ENCODE peak calls at places on chromosomes 4 and X, in four cellular contexts. U, Y, A and J are unnamed samples.

GRCh38 chr4:156193800-156194199 is 240.1 kb upstream of the CTSO start:
- DNase-seq in U (no peak), Y (no peak), A (no peak), J (peak; percentile 51)

GRCh38 chr4:19739101-19739651 is 512.5 kb upstream of the SLIT2 start:
- DNase-seq in U (no peak), Y (no peak), A (no peak), J (peak; percentile 76)

GRCh38 chr4:153940916-153941315 is 152.0 kb upstream of the SFRP2 start:
- DNase-seq in U (no peak), Y (no peak), A (no peak), J (no peak)

GRCh38 chr4:145933134-145933533 is 5.5 kb downstream of the ZNF827 start:
- DNase-seq in U (no peak), Y (no peak), A (no peak), J (no peak)

GRCh38 chrX:130105226-130105625 is 5.1 kb downstream of the ELF4 start:
- DNase-seq in U (no peak), Y (no peak), A (no peak), J (no peak)

GRCh38 chr4:104490770-104491395 is 3.8 kb downstream of the CXXC4 start:
- DNase-seq in U (peak; percentile 25), Y (peak; percentile 80), A (peak; percentile 78), J (no peak)

GRCh38 chrX:45324941-45325340 is 124.3 kb upstream of the DIPK2B start:
- DNase-seq in U (no peak), Y (no peak), A (no peak), J (no peak)

GRCh38 chr4:78560296-78560963 is 8.9 kb downstream of the ANXA3 start:
- DNase-seq in U (no peak), Y (no peak), A (no peak), J (peak; percentile 52)

GRCh38 chr4:10765386-10765785 is 80.8 kb upstream of the CLNK start:
- DNase-seq in U (no peak), Y (no peak), A (no peak), J (no peak)

GRCh38 chr4:25252230-25253071 is 18.6 kb downstream of the PI4K2B start:
- DNase-seq in U (no peak), Y (no peak), A (no peak), J (no peak)

GRCh38 chr4:95165926-95166524 is 382.7 kb downstream of the UNC5C start:
- DNase-seq in U (no peak), Y (no peak), A (no peak), J (peak; percentile 33)

GRCh38 chr4:185479507-185479971 is 8.0 kb upstream of the CCDC110 start:
- DNase-seq in U (no peak), Y (no peak), A (no peak), J (no peak)

GRCh38 chr4:74423101-74423500 is 21.8 kb upstream of the AREG start:
- DNase-seq in U (no peak), Y (no peak), A (peak; percentile 51), J (peak; percentile 34)

GRCh38 chr4:111537861-111538260 is 607.4 kb upstream of the FAM241A start:
- DNase-seq in U (no peak), Y (no peak), A (no peak), J (peak; percentile 8)

GRCh38 chr4:38647096-38647819 is 16.7 kb upstream of the KLF3 start:
- DNase-seq in U (no peak), Y (no peak), A (no peak), J (no peak)

GRCh38 chr4:8289151-8289750 is 19.7 kb downstream of the HTRA3 start:
- DNase-seq in U (no peak), Y (peak; percentile 23), A (no peak), J (no peak)

GRCh38 chr4:6437682-6438264 is 34.6 kb downstream of the PPP2R2C start:
- DNase-seq in U (no peak), Y (no peak), A (no peak), J (no peak)

GRCh38 chrX:134692990-134693389 is 34.7 kb upstream of the PLAC1 start:
- DNase-seq in U (no peak), Y (no peak), A (no peak), J (no peak)

GRCh38 chrX:50813843-50814661 is at the start of gene SHROOM4:
- DNase-seq in U (peak; percentile 53), Y (peak; percentile 66), A (peak; percentile 48), J (no peak)

GRCh38 chr4:149796381-149796780 is 19.3 kb downstream of the IQCM start:
- DNase-seq in U (no peak), Y (no peak), A (no peak), J (no peak)

GRCh38 chrX:124217289-124218251 is 114.9 kb upstream of the TEX13D start:
- DNase-seq in U (no peak), Y (no peak), A (peak; percentile 76), J (no peak)

GRCh38 chr4:165131247-165131832 is 18.7 kb upstream of the TMEM192 start:
- DNase-seq in U (peak; percentile 1), Y (no peak), A (peak; percentile 87), J (peak; percentile 21)

GRCh38 chrX:72095370-72095769 is 36.3 kb downstream of the RTL5 start:
- DNase-seq in U (no peak), Y (no peak), A (no peak), J (no peak)

GRCh38 chrX:136574548-136574947 is 42.5 kb downstream of the VGLL1 start:
- DNase-seq in U (no peak), Y (no peak), A (no peak), J (no peak)

GRCh38 chr4:145804134-145804533 is 124.2 kb downstream of the C4orf51 start:
- DNase-seq in U (no peak), Y (no peak), A (no peak), J (peak; percentile 84)

GRCh38 chr4:8303485-8304281 is 34.1 kb downstream of the HTRA3 start:
- DNase-seq in U (no peak), Y (no peak), A (peak; percentile 13), J (peak; percentile 78)

DNA sequence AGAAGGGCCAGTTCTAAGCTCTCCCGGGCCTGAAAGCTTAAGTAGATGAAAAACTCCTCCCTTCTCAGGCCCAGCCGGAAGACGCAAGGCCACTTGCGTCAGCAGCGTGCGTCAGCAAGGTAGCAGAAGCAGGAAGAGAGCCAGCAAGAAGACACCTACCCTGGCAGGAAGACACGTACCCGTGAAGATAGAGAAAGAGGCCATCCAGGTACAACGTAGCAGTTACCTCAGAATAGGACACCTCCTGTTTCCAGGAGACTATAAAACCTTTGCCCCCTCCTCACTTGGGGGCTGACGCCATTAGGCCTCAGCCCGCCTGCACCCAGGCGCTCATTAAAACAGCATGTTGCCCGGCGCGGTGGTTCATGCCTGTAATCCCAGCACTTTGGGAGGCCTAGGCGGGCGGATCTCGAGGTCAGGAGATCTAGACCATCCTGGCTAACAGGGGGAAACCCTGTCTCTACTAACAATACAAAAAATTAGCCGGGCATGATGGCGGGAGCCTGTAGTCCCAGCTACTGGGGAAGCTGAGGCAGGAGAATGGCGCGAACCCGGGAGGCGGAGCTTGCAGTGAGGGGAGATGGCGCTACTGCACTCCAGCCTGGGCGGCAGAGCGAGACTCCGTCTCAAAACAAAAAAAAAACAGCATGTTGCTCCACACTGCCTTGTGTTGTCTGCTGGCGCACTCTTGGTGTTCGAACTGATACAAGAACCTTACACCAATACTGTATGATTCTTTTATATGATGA is 242.7 kb upstream of the NWD2 start:
- DNase-seq in U (no peak), Y (no peak), A (no peak), J (no peak)
- H3K27ac ChIP-seq in U (no peak overlapping the region), Y (no peak overlapping the region), A (no peak overlapping the region), J (no peak overlapping the region)

GRCh38 chr4:169313732-169314131 is 43.0 kb upstream of the SH3RF1 start:
- DNase-seq in U (no peak), Y (no peak), A (no peak), J (no peak)
- H3K27ac ChIP-seq in U (no peak overlapping the region), Y (no peak overlapping the region), A (no peak overlapping the region), J (no peak overlapping the region)

GRCh38 chrX:102976290-102976689 is 39.2 kb downstream of the RAB40AL start:
- DNase-seq in U (no peak), Y (no peak), A (no peak), J (no peak)
- H3K27ac ChIP-seq in U (no peak overlapping the region), Y (no peak overlapping the region), A (no peak overlapping the region), J (no peak overlapping the region)

GRCh38 chr4:138175337-138175794 is 66.8 kb downstream of the SLC7A11 start:
- DNase-seq in U (no peak), Y (no peak), A (no peak), J (peak; percentile 24)
- H3K27ac ChIP-seq in U (no peak overlapping the region), Y (no peak overlapping the region), A (no peak overlapping the region), J (no peak overlapping the region)

DNA sequence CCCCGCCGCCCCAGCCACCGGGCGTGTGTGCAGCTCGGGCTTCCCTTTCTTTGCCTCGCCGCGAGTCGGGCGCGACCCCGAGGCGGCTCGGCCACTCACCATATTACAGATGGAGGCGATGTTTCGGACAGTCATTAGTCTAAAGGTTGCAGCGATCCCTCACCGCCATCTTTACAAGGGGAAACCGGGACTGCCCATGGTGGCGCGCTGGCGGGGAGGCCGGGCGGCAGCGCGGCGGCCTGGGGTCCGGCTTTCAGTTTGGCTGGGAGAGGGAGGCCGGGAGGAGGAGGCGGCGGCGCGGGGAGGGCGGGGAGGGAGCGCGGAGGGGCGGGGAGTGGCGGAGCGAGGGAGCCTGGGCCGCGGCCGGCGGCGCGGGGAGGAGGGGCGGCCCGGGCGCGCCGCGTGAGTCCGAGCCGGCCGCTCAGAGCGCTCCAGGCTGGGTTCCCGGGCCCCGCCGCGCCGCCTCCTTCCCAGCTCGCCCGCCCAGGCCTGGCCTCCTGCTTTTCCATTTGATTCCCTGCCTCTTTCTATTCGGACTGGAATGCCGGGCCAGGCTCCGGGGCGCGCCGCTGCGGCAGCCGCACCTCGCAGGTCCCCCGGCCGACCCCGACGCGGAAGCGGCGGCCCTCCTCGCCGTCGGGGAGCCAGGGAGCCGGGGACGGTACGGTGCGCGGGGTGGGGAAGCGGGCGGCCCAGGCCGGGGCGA is at the start of gene USP46:
- DNase-seq in U (peak; percentile 37), Y (peak; percentile 84), A (peak; percentile 82), J (peak; percentile 24)
- H3K27ac ChIP-seq in U (peak within 1 kb of the TSS; percentile 83), Y (peak within 1 kb of the TSS; percentile 95), A (peak within 1 kb of the TSS; percentile 96), J (peak within 1 kb of the TSS; percentile 80)

GRCh38 chr4:3302786-3303444 is 10.1 kb downstream of the RGS12 start:
- DNase-seq in U (no peak), Y (no peak), A (no peak), J (no peak)

GRCh38 chr4:3305610-3306371 is 13.0 kb downstream of the RGS12 start:
- DNase-seq in U (no peak), Y (peak; percentile 32), A (no peak), J (no peak)

GRCh38 chr4:3303445-3303824 is 10.6 kb downstream of the RGS12 start:
- DNase-seq in U (no peak), Y (no peak), A (peak; percentile 43), J (no peak)

GRCh38 chr4:3304831-3305609 is 12.2 kb downstream of the RGS12 start:
- DNase-seq in U (no peak), Y (peak; percentile 37), A (peak; percentile 43), J (no peak)

DNA sequence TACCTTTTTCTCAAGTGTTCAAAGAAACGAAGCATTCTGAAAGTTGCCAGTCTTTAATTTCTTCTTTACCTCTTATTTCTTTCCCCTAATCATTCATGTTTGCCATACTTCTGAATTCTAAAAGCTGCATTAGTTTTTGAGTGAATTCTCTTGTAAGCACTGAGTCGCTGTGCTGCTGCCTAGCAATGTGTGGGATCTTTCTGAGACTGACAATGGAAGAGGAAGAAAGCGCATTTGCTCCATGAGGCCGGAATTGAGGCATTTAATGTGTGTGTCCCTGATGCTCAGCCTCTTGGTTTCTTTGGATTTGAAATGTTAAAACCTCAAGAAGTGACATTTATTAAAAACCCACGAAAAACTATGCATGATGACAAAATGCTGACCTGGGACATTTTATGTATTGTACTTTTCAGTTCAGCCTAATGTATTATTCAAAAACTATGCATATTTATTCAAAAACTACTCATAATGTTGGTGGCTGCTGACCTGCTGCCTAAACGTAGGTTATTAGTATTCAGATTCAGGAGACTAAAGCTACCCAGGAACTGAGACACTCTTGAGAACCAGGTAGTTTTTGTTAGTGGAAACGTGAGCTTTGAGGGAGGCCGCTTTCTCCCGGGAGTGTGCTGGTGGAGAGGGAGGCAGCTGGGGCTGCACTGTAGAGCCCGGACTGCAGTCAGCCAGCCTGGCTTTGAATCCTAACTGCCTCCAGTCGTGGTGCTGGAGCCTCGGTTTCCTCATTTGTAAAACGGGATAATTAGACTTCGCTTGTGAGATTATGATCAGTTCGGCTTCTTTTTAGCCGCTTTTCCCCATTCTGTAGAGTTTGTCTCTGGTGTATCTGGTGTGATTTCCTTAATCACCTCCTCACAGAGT is 11.3 kb downstream of the RGS12 start:
- DNase-seq in U (no peak), Y (no peak), A (peak; percentile 31), J (no peak)
- H3K27ac ChIP-seq in U (peak overlapping the region; percentile 37), Y (peak overlapping the region; percentile 47), A (no peak overlapping the region), J (no peak overlapping the region)